ENCODE peak calls at places on chromosomes 13 and 19, in six cellular contexts. C, Q, V, Z, T and G are unnamed samples. For H3K4me1, the result is how much of the 10 kb centered on the place peaks cover.

GRCh38 chr13:21695536-21695935 is 24.7 kb downstream of the FGF9 start:
- DNase-seq in C (no peak), Q (no peak), V (no peak), Z (no peak), T (no peak), G (no peak)

GRCh38 chr13:30880756-30881155 is 25.3 kb upstream of the MEDAG start:
- DNase-seq in C (no peak), Q (peak), V (peak), Z (no peak), T (no peak), G (peak)

GRCh38 chr13:113564331-113565023 is 20.1 kb upstream of the TFDP1 start:
- DNase-seq in C (no peak), Q (no peak), V (no peak), Z (no peak), T (peak), G (no peak)

GRCh38 chr19:13838943-13839192 is 38.1 kb upstream of the NANOS3 start:
- DNase-seq in C (no peak), Q (peak), V (no peak), Z (no peak), T (no peak), G (no peak)

GRCh38 chr19:55643003-55643732 is at the start of gene ZNF581:
- DNase-seq in C (peak), Q (peak), V (peak), Z (peak), T (peak), G (peak)

GRCh38 chr19:38434549-38435051 is 1.1 kb downstream of the RYR1 start:
- DNase-seq in C (peak), Q (no peak), V (no peak), Z (no peak), T (peak), G (no peak)

GRCh38 chr13:77028202-77028601 is 1.2 kb upstream of the FBXL3 start:
- DNase-seq in C (no peak), Q (peak), V (peak), Z (no peak), T (no peak), G (no peak)

GRCh38 chr13:98284677-98285076 is 107.6 kb upstream of the RNF113B start:
- DNase-seq in C (no peak), Q (no peak), V (no peak), Z (no peak), T (no peak), G (no peak)

GRCh38 chr13:107669356-107669755 is 546.0 kb downstream of the LIG4 start:
- DNase-seq in C (no peak), Q (no peak), V (no peak), Z (no peak), T (no peak), G (no peak)

DNA sequence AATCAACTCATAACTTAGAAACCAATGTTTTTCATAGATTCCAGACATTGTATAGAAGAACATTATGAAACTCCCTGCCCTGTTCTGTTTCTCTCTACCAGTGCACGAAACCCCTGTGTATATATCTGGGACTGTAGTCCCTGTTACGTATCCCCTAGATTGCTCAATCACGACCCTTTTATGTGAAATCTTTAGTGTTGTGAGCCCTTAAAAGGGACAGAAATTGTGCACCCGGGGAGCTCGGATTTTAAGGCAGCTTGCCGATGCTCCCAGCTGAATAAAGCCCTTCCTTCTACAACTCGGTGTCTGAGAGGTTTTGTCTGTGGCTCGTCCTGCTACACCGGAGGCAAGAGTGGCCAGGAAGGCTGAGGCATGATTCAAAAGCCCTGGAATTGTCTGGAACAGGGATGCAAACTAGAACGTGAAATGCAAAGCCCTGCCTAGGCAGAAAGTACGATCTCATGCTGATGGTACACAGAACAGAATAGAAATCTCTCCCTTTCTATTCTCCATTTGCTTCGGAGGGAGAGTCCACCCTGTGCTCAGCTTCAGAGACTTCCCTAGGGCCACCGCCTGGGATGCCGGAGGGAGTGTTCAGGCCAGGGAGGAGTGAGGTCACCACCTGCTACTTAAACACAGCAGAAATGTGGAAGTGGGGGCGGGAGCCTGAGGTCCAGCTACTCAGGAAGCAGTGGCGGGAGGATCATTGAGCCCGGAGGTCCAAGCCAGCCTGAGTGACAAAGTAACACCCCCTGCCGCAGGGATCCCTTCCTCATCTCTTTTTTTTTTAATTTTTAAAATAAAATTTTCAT is 760 bp upstream of the ZNF888 start:
- DNase-seq in C (no peak), Q (peak), V (peak), Z (no peak), T (no peak), G (peak)
- H3K4me3 ChIP-seq in C (peak), Q (peak), V (peak), Z (no peak), T (peak), G (no peak)

DNA sequence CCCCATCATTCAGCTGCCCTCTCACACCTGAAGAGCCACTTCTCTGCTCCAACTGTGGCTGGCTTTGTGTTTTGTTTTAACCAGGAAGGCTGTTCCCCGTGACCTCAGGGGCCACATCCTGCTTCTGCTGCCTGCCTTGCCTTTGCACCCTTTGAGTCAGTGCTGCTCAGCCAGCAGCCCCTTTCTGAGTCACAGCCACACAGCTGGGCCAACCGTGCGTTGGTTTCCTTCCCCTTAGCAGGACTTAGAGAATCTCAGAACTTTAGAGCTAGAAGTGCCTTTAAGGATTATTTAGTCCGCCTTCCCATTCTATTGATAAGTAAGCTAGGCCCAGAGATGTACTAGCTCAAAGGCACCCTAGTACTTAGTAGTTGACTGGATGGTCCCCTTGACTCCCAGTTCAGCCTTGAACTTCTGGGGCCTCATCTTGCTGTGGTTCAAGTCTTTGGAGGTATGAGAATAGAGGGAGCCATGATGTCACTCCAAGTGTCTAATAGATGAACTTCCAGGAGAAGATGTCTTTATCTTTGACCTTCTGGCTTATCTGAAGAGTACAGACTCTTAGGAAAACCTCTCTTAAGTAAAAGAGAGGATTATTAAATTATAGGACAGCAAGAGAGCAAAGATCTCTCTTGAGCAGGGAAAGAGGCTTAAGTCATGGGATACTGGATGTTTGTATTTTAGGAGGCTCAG is 8.0 kb downstream of the RGCC start:
- DNase-seq in C (no peak), Q (peak), V (peak), Z (peak), T (peak), G (peak)
- H3K4me1 ChIP-seq in C (under half), Q (under half), V (under half), Z (half or more), T (under half), G (under half)

DNA sequence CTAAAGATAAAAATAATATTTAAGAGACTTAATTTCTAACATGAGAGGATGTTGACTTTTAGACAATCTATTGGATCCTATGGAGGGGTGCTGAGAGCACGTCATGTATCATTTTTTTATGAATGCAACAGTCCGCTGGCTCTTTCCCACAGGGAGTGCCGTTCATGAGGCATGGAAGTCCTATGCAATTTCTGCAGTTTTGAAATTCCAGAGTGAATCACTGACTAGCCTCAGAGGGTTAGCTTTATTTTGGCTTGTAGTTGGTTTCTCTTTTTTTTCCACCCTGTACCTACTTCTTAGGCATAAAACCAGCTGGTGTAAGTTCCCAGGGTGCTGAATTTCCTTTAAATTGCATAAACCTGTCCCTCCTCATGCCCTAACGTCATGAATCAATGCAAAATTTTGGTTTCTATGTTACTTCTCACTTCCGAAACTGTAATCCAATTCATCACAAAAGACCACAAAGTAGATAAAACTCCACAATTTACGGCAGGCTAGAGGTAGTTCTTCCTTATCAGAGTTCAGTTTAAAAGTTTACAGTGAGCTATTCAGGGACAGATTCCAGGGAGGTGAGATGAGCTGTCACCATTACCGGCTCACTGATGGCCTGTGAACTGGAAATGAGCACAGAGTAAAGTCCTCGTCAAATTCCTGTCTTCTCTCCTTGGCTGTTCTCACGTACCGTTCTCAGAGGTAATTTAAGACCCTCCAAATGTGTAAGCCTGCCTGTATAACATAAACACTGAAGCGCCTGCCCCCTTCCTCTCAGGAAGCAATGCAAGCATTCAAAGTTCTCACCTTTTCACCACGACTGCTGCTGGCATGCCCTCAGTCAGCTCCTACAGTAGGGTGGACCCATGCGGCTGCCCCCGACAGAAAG is 216.6 kb upstream of the SLC10A2 start:
- DNase-seq in C (peak), Q (no peak), V (no peak), Z (no peak), T (peak), G (peak)
- H3K4me3 ChIP-seq in C (no peak), Q (no peak), V (no peak), Z (no peak), T (no peak), G (no peak)

GRCh38 chr13:42769650-42770049 is 11.7 kb upstream of the FAM216B start:
- DNase-seq in C (no peak), Q (no peak), V (no peak), Z (no peak), T (no peak), G (no peak)
- H3K4me1 ChIP-seq in C (under half), Q (under half), V (under half), Z (under half), T (under half), G (under half)

GRCh38 chr19:49214701-49215100 is 57.1 kb downstream of the TRPM4 start:
- DNase-seq in C (no peak), Q (no peak), V (no peak), Z (no peak), T (no peak), G (no peak)
- H3K4me3 ChIP-seq in C (no peak), Q (no peak), V (no peak), Z (no peak), T (no peak), G (no peak)

GRCh38 chr13:43129511-43130130 is 106.2 kb downstream of the DNAJC15 start:
- DNase-seq in C (no peak), Q (no peak), V (no peak), Z (no peak), T (no peak), G (peak)
- H3K4me1 ChIP-seq in C (under half), Q (under half), V (under half), Z (under half), T (under half), G (under half)

DNA sequence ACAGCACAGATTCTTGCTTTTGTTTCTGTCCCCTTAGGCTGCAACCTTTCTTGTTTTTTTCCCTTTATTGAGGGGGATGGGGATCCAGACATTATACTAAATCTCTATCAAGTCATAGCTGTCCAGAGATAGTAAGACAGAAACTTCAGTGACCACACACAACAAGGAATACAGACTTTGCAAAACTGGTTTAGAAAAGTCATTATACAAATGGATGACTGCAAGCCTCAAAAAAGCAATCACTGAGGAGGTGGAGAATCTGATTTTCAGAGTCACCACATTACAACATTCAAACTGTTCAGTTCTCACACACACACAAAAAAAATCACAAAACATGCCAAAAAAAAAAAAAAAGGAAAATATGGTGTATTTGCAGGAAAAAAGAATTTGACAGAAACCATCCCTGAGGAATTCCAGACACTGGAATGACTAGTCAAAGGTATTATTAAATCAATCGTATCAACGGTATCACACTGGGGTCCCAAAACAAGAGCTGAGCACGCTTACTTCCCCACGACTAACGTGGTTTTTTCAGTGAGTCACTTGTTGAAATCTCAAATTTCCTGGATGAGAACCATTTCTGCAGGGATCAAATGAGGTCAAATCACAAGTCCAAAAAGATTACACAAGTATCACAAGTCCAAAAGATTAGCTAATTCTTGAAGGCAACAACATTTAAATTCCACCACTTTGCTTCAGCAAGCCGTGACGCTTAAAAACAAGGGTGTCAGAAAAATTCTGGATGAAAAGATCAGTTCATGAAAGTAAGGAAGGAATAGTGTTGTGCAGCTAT is 41.2 kb downstream of the USP12 start:
- DNase-seq in C (no peak), Q (no peak), V (no peak), Z (no peak), T (peak), G (peak)
- H3K4me3 ChIP-seq in C (no peak), Q (no peak), V (no peak), Z (no peak), T (no peak), G (no peak)

GRCh38 chr13:75399168-75399878 is 82.6 kb downstream of the TBC1D4 start:
- DNase-seq in C (no peak), Q (no peak), V (no peak), Z (no peak), T (no peak), G (peak)
- H3K4me1 ChIP-seq in C (under half), Q (under half), V (under half), Z (under half), T (under half), G (under half)

GRCh38 chr19:37078717-37079032 is 442 bp downstream of the ZNF420 start:
- DNase-seq in C (no peak), Q (no peak), V (no peak), Z (no peak), T (no peak), G (no peak)
- H3K4me3 ChIP-seq in C (peak), Q (peak), V (peak), Z (peak), T (peak), G (peak)